ENCODE peak calls at places on chromosomes 4 and X, in nine cellular contexts. J is A549; D is activated naive CD8-positive, alpha-beta T cell treated with anti-CD3 and anti-CD28 coated beads for 36 hours; N is C1 segment of cervical spinal cord; R is amniotic stem cell; L is GM12865; Z is NCI-H1417; W is stimulated activated CD4-positive, alpha-beta T cell treated with anti-CD3 and anti-CD28 coated beads, TNF-alpha, amount 100 ng/mL, for 4 hours; G is stimulated activated CD8-positive, alpha-beta memory T cell treated with anti-CD3 and anti-CD28 coated beads, Interleukin-7, amount 100 ng/mL, for 24 hours. V is an unnamed sample.
A peak's percentile ranks its signal among the peaks of the same experiment; 100 is the strongest.

GRCh38 chr4:142353149-142353738 is 492.9 kb downstream of the INPP4B start:
- DNase-seq in J (peak; percentile 61), R (no peak), W (no peak), L (peak; percentile 51), N (no peak), Z (peak; percentile 50), D (no peak), G (no peak), V (peak; percentile 33)

GRCh38 chr4:81215219-81215892 is at the start of gene PRKG2:
- DNase-seq in D (peak; percentile 1), W (no peak), L (no peak), J (no peak), G (no peak), R (no peak), Z (peak; percentile 63), N (peak; percentile 6), V (peak; percentile 39)

GRCh38 chr4:17719106-17719505 is 62.3 kb downstream of the FAM184B start:
- DNase-seq in G (no peak), R (no peak), J (peak; percentile 3), D (no peak), Z (no peak), N (no peak), L (no peak), W (no peak), V (no peak)

GRCh38 chr4:86586160-86586572 is 7.9 kb upstream of the PTPN13 start:
- DNase-seq in N (no peak), L (peak; percentile 44), Z (no peak), W (no peak), R (no peak), D (no peak), G (no peak), J (peak; percentile 7), V (peak; percentile 18)

GRCh38 chr4:76445911-76446310 is 10.9 kb downstream of the SHROOM3 start:
- DNase-seq in L (no peak), D (no peak), G (no peak), J (no peak), R (no peak), Z (no peak), N (no peak), W (no peak), V (no peak)

GRCh38 chrX:47358387-47359065 is 11.9 kb upstream of the ZNF157 start:
- DNase-seq in L (peak; percentile 8), R (no peak), J (no peak), Z (no peak), D (peak; percentile 3), G (no peak), N (no peak), W (peak; percentile 11), V (no peak)

GRCh38 chr4:74499986-74500781 is 55.2 kb downstream of the AREG start:
- DNase-seq in Z (no peak), L (peak; percentile 2), R (no peak), N (no peak), W (no peak), D (no peak), J (no peak), G (no peak), V (peak; percentile 31)

GRCh38 chrX:71542411-71542810 is 9.5 kb downstream of the OGT start:
- DNase-seq in L (no peak), G (no peak), N (no peak), R (no peak), D (no peak), W (no peak), Z (no peak), J (no peak), V (no peak)

GRCh38 chr4:102585329-102585728 is 84.2 kb downstream of the NFKB1 start:
- DNase-seq in N (no peak), D (peak; percentile 30), G (no peak), R (no peak), L (peak; percentile 61), W (no peak), J (no peak), Z (no peak), V (no peak)